ENCODE peak calls at places on chromosomes 11 and 22, in five cellular contexts. One of them, this sample, is unnamed.

GRCh38 chr11:100923555-100923954 is 206.1 kb downstream of the PGR start:
- DNase-seq in heart left ventricle: no peak
- DNase-seq in right atrium auricular region: no peak
- DNase-seq in fibroblast of pulmonary artery: peak
- DNase-seq in AG10803: peak
- DNase-seq in this sample: no peak

GRCh38 chr22:41732096-41732772 is 32.9 kb downstream of the MEI1 start:
- DNase-seq in AG10803: no peak
- DNase-seq in fibroblast of pulmonary artery: no peak
- DNase-seq in heart left ventricle: no peak
- DNase-seq in right atrium auricular region: no peak
- DNase-seq in this sample: no peak

GRCh38 chr11:14042686-14043440 is 80.3 kb downstream of the SPON1 start:
- DNase-seq in heart left ventricle: no peak
- DNase-seq in AG10803: no peak
- DNase-seq in right atrium auricular region: no peak
- DNase-seq in fibroblast of pulmonary artery: no peak
- DNase-seq in this sample: no peak

GRCh38 chr22:29073618-29074275 is 912 bp downstream of the KREMEN1 start:
- DNase-seq in right atrium auricular region: no peak
- DNase-seq in heart left ventricle: peak
- DNase-seq in AG10803: peak
- DNase-seq in fibroblast of pulmonary artery: no peak
- DNase-seq in this sample: no peak

GRCh38 chr11:61826930-61827572 is 1.0 kb upstream of the FADS2 start:
- DNase-seq in fibroblast of pulmonary artery: no peak
- DNase-seq in AG10803: no peak
- DNase-seq in right atrium auricular region: no peak
- DNase-seq in heart left ventricle: no peak
- DNase-seq in this sample: no peak

GRCh38 chr22:42938976-42939375 is 76.0 kb downstream of the PACSIN2 start:
- DNase-seq in heart left ventricle: no peak
- DNase-seq in fibroblast of pulmonary artery: no peak
- DNase-seq in AG10803: peak
- DNase-seq in right atrium auricular region: no peak
- DNase-seq in this sample: no peak

GRCh38 chr22:25478573-25478972 is 85.9 kb upstream of the GRK3 start:
- DNase-seq in fibroblast of pulmonary artery: no peak
- DNase-seq in right atrium auricular region: no peak
- DNase-seq in AG10803: no peak
- DNase-seq in heart left ventricle: no peak
- DNase-seq in this sample: peak

GRCh38 chr11:75763846-75764245 is 4.7 kb upstream of the DGAT2 start:
- DNase-seq in heart left ventricle: no peak
- DNase-seq in right atrium auricular region: no peak
- DNase-seq in fibroblast of pulmonary artery: no peak
- DNase-seq in AG10803: no peak
- DNase-seq in this sample: no peak

DNA sequence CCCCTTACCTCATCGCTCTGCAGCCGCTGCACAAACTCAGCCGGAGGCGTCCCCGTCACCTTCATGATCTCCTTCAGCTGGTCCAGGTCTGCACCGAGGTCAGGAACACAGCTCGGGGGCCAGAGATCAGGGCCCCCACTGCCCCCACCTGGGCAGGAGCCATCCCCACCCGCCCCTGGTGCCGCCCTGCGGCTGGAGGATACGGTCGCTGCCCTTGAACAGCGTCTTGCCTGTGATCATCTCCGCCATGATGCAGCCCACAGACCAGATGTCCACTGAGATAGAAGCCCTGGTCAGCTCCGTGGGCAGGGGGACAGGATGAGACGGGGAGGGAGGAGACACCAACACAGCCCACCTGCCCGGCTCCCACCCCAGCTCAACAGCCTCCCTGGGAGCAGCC is 4.5 kb upstream of the HDAC10 start:
- DNase-seq in fibroblast of pulmonary artery: no peak
- DNase-seq in AG10803: no peak
- DNase-seq in right atrium auricular region: no peak
- DNase-seq in heart left ventricle: no peak
- DNase-seq in this sample: no peak
- TF ChIP-seq CTCF in fibroblast of pulmonary artery: no peak
- TF ChIP-seq CTCF in AG10803: no peak
- TF ChIP-seq CTCF in right atrium auricular region: no peak
- TF ChIP-seq CTCF in heart left ventricle: no peak
- TF ChIP-seq CTCF in this sample: no peak

DNA sequence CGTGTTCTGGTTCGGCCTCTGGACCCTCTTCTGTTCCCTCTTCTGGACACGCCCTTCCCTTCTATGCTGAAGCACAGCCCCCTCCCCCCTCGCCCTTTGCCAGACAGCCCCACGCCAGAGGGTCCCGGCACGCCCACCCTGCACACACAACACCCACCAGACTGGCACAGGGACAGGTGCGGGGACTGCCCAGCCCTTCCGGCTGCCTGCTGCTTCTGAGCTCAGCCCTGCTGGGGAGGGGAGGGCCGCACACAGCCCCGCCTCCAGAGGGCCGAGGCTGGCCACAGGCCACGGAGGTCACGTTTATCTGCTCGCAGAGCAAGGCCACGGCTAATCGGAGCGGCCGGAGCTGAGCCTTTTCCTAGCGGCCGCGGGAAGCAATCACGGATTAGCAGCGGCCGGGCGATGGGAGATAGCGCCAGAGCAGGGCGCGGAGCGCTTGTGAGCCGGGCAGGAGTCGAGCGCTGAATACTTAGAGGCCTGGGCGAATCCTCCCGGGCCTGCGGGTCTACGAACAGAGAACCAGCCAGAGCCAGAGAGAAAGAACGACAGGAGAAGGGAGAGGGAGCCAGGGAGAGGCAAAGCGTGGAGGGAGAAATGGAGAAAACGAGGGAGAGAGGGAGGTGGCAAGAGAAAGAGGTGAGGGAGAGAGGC is 21.5 kb downstream of the OTUB1 start:
- DNase-seq in AG10803: no peak
- DNase-seq in heart left ventricle: peak
- DNase-seq in right atrium auricular region: peak
- DNase-seq in fibroblast of pulmonary artery: peak
- DNase-seq in this sample: peak
- H3K4me3 ChIP-seq in AG10803: peak
- H3K4me3 ChIP-seq in heart left ventricle: peak
- H3K4me3 ChIP-seq in right atrium auricular region: peak
- H3K4me3 ChIP-seq in fibroblast of pulmonary artery: peak
- H3K4me3 ChIP-seq in this sample: no peak

GRCh38 chr11:46999217-46999616 is 62.7 kb downstream of the CSTPP1 start:
- DNase-seq in fibroblast of pulmonary artery: no peak
- DNase-seq in heart left ventricle: no peak
- DNase-seq in AG10803: no peak
- DNase-seq in right atrium auricular region: no peak
- DNase-seq in this sample: no peak
- TF ChIP-seq CTCF in fibroblast of pulmonary artery: no peak
- TF ChIP-seq CTCF in heart left ventricle: no peak
- TF ChIP-seq CTCF in AG10803: no peak
- TF ChIP-seq CTCF in right atrium auricular region: no peak
- TF ChIP-seq CTCF in this sample: no peak

GRCh38 chr22:39906207-39906606 is 5.3 kb downstream of the GRAP2 start:
- DNase-seq in heart left ventricle: no peak
- DNase-seq in fibroblast of pulmonary artery: no peak
- DNase-seq in right atrium auricular region: no peak
- DNase-seq in AG10803: no peak
- DNase-seq in this sample: no peak
- H3K4me3 ChIP-seq in heart left ventricle: no peak
- H3K4me3 ChIP-seq in fibroblast of pulmonary artery: no peak
- H3K4me3 ChIP-seq in right atrium auricular region: no peak
- H3K4me3 ChIP-seq in AG10803: no peak
- H3K4me3 ChIP-seq in this sample: no peak

DNA sequence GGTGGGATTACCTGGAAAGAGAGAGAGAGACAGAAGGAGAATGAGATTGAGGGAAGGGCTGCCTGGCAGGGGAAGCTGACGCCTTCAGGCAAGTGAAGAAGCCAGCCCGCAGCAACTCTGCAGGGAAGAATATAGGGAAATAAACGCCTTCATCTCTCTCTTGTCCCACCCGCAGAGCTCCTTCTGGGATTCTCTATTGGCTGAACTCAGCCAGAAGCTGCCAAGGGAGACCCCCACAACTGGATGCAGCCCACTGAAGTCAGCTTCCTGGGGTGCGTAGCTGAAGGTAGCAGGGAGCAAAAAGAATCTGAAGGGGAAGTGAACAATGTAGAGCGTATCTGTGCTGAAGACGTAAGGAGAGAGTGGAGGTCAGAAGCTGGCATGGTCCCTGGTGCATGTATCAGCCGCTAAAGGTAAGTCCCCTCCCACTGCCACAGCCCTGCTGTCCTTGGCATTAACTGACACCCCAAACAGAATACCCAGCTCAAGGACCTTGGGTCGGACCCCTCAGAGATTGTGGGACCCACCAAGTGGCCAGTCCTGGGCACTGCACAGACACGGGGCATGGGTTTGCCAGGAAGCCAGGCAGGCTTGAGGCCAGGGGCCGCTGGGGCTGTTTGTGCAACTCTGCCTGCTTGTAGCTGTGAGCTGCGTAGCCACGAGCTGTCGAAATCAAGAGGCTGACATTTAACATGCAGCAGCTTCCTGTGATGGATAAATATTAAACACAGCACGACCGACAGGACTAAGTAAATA is 469.9 kb downstream of the MN1 start:
- DNase-seq in heart left ventricle: peak
- DNase-seq in right atrium auricular region: peak
- DNase-seq in AG10803: peak
- DNase-seq in fibroblast of pulmonary artery: peak
- DNase-seq in this sample: no peak
- TF ChIP-seq CTCF in heart left ventricle: peak
- TF ChIP-seq CTCF in right atrium auricular region: peak
- TF ChIP-seq CTCF in AG10803: peak
- TF ChIP-seq CTCF in fibroblast of pulmonary artery: peak
- TF ChIP-seq CTCF in this sample: peak

GRCh38 chr11:15942126-15942525 is 414.2 kb downstream of the SOX6 start:
- DNase-seq in fibroblast of pulmonary artery: no peak
- DNase-seq in heart left ventricle: no peak
- DNase-seq in AG10803: no peak
- DNase-seq in right atrium auricular region: no peak
- DNase-seq in this sample: no peak
- H3K4me3 ChIP-seq in fibroblast of pulmonary artery: no peak
- H3K4me3 ChIP-seq in heart left ventricle: no peak
- H3K4me3 ChIP-seq in AG10803: no peak
- H3K4me3 ChIP-seq in right atrium auricular region: no peak
- H3K4me3 ChIP-seq in this sample: no peak

This sample was measured in LNCaP clone FGC.